ENCODE peak calls at places on chromosomes 6 and 20, in nine cellular contexts. S, G, I, A, X, V, P, C and B are unnamed samples.

GRCh38 chr6:99612551-99613397 is 6.1 kb downstream of the PRDM13 start:
- DNase-seq in X (no peak), P (no peak), I (no peak), V (no peak), C (no peak), G (no peak), S (no peak), A (no peak), B (no peak)

GRCh38 chr20:23227274-23227673 is 123.3 kb upstream of the NXT1 start:
- DNase-seq in P (no peak), S (no peak), I (no peak), A (no peak), G (no peak), X (no peak), C (no peak), V (no peak), B (peak; percentile 34)

GRCh38 chr20:3843490-3843889 is 3.1 kb upstream of the MAVS start:
- DNase-seq in C (peak; percentile 64), G (no peak), I (peak; percentile 52), X (peak; percentile 70), A (no peak), P (no peak), S (no peak), V (peak; percentile 43), B (peak; percentile 69)

GRCh38 chr6:106421491-106421890 is 61.0 kb downstream of the CRYBG1 start:
- DNase-seq in G (no peak), X (peak; percentile 60), P (no peak), S (no peak), I (no peak), V (no peak), A (no peak), C (no peak), B (no peak)

GRCh38 chr20:30286157-30286556 is 971.3 kb upstream of the DEFB115 start:
- DNase-seq in X (no peak), C (no peak), V (no peak), A (peak; percentile 77), I (no peak), G (no peak), P (no peak), S (no peak), B (no peak)

GRCh38 chr20:43820742-43821330 is 93.8 kb upstream of the TOX2 start:
- DNase-seq in C (no peak), V (no peak), A (no peak), S (no peak), P (no peak), G (no peak), X (no peak), I (no peak), B (no peak)

GRCh38 chr6:130029163-130029562 is 10.8 kb downstream of the L3MBTL3 start:
- DNase-seq in G (no peak), X (no peak), S (no peak), C (no peak), V (no peak), P (no peak), I (no peak), A (no peak), B (no peak)

GRCh38 chr6:50849781-50850180 is 31.1 kb downstream of the TFAP2B start:
- DNase-seq in C (no peak), X (no peak), P (peak; percentile 63), I (no peak), V (no peak), G (no peak), S (no peak), A (no peak), B (peak; percentile 22)

GRCh38 chr20:51529027-51529749 is 13.3 kb downstream of the NFATC2 start:
- DNase-seq in P (no peak), A (no peak), C (peak; percentile 60), V (no peak), G (no peak), S (peak; percentile 33), X (no peak), I (no peak), B (peak; percentile 48)

GRCh38 chr6:31479151-31479932 is 18.6 kb upstream of the MICB start:
- DNase-seq in I (no peak), S (no peak), P (no peak), A (no peak), X (no peak), V (no peak), G (no peak), C (no peak), B (no peak)

GRCh38 chr20:18018100-18018499 is 39.6 kb downstream of the OVOL2 start:
- DNase-seq in G (no peak), A (peak; percentile 58), C (no peak), V (no peak), X (no peak), S (no peak), P (no peak), I (no peak), B (no peak)

GRCh38 chr20:33664762-33665144 is 2.0 kb upstream of the ACTL10 start:
- DNase-seq in S (no peak), V (no peak), P (peak; percentile 69), X (no peak), C (no peak), A (no peak), G (no peak), I (no peak), B (no peak)

GRCh38 chr6:142942805-142943227 is 2.2 kb downstream of the HIVEP2 start:
- DNase-seq in P (no peak), I (peak; percentile 77), S (no peak), A (no peak), C (peak; percentile 79), X (no peak), V (no peak), G (no peak), B (peak; percentile 26)

GRCh38 chr20:3890410-3890751 is 1.2 kb downstream of the PANK2 start:
- DNase-seq in G (no peak), X (peak; percentile 35), I (peak; percentile 77), V (no peak), S (no peak), C (peak; percentile 82), P (no peak), A (no peak), B (peak; percentile 53)

GRCh38 chr20:4041748-4042411 is 26.5 kb upstream of the RNF24 start:
- DNase-seq in A (no peak), P (peak; percentile 94), G (no peak), S (no peak), X (peak; percentile 96), C (peak; percentile 45), V (peak; percentile 95), I (peak; percentile 40), B (peak; percentile 16)

GRCh38 chr6:147170269-147170668 is 33.9 kb upstream of the STXBP5 start:
- DNase-seq in V (no peak), X (peak; percentile 71), C (peak; percentile 91), A (no peak), G (no peak), P (no peak), I (no peak), S (no peak), B (peak; percentile 94)

GRCh38 chr20:34970193-34971037 is 14.7 kb downstream of the MYH7B start:
- DNase-seq in S (no peak), V (no peak), G (no peak), X (no peak), C (no peak), I (no peak), P (no peak), A (no peak), B (no peak)

GRCh38 chr20:47490795-47491194 is 10.9 kb upstream of the NCOA3 start:
- DNase-seq in V (no peak), S (no peak), I (no peak), P (no peak), C (no peak), X (no peak), G (no peak), A (no peak), B (no peak)

GRCh38 chr20:9616455-9616805 is 102.0 kb downstream of the LAMP5 start:
- DNase-seq in C (no peak), X (no peak), P (no peak), A (no peak), S (no peak), V (no peak), I (no peak), G (no peak), B (no peak)

GRCh38 chr6:77740380-77740779 is 87.5 kb downstream of the MEI4 start:
- DNase-seq in C (peak; percentile 69), I (peak; percentile 61), A (no peak), G (no peak), P (no peak), X (no peak), V (peak; percentile 19), S (no peak), B (no peak)

GRCh38 chr6:21633511-21634109 is 40.1 kb downstream of the SOX4 start:
- DNase-seq in C (no peak), S (no peak), A (no peak), P (no peak), I (no peak), X (no peak), V (no peak), G (no peak), B (no peak)

GRCh38 chr6:116580198-116580597 is 8.9 kb downstream of the RWDD1 start:
- DNase-seq in V (no peak), P (no peak), S (no peak), A (no peak), C (peak; percentile 70), X (no peak), I (no peak), G (no peak), B (no peak)

GRCh38 chr20:42219005-42219404 is 600.8 kb upstream of the CHD6 start:
- DNase-seq in V (no peak), P (no peak), I (no peak), A (no peak), X (no peak), S (no peak), G (no peak), C (no peak), B (no peak)

GRCh38 chr6:143397229-143398222 is 53.0 kb downstream of the ADAT2 start:
- DNase-seq in S (no peak), C (peak; percentile 31), V (peak; percentile 42), P (peak; percentile 91), A (no peak), G (peak; percentile 39), I (peak; percentile 33), X (peak; percentile 96), B (peak; percentile 7)

GRCh38 chr6:141041596-141042087 is 1091.1 kb upstream of the GJE1 start:
- DNase-seq in S (no peak), X (no peak), P (peak; percentile 60), I (no peak), G (no peak), C (no peak), A (no peak), V (no peak), B (no peak)

GRCh38 chr6:25150863-25151262 is 128.3 kb upstream of the CARMIL1 start:
- DNase-seq in G (no peak), I (no peak), C (no peak), V (no peak), A (no peak), S (no peak), X (no peak), P (no peak), B (no peak)

GRCh38 chr6:137496909-137497721 is 2.9 kb upstream of the OLIG3 start:
- DNase-seq in X (no peak), G (no peak), I (no peak), S (no peak), V (no peak), C (no peak), P (no peak), A (no peak), B (no peak)

GRCh38 chr6:14638932-14639875 is 521.6 kb downstream of the CD83 start:
- DNase-seq in I (no peak), S (no peak), A (no peak), C (no peak), V (no peak), P (no peak), X (no peak), G (no peak), B (peak; percentile 27)

GRCh38 chr6:89067796-89068195 is 12.8 kb upstream of the PNRC1 start:
- DNase-seq in S (no peak), A (no peak), X (no peak), C (no peak), V (no peak), P (no peak), I (peak; percentile 5), G (no peak), B (no peak)